ENCODE peak calls at places on chromosomes 5 and 9, in six cellular contexts. One of them, this sample, is unnamed.
A peak's percentile ranks its signal among the peaks of the same experiment; 100 is the strongest.

GRCh38 chr9:336039-336438 is 121.4 kb downstream of the DOCK8 start:
- DNase-seq in HepG2: peak; percentile 74
- DNase-seq in spleen: no peak
- DNase-seq in CD8-positive, alpha-beta T cell: no peak
- DNase-seq in upper lobe of left lung: no peak
- DNase-seq in IMR-90: no peak
- DNase-seq in this sample: no peak

GRCh38 chr5:116573617-116574431 is 799 bp downstream of the SEMA6A start:
- DNase-seq in IMR-90: no peak
- DNase-seq in spleen: peak; percentile 76
- DNase-seq in upper lobe of left lung: peak; percentile 84
- DNase-seq in CD8-positive, alpha-beta T cell: no peak
- DNase-seq in HepG2: no peak
- DNase-seq in this sample: no peak

GRCh38 chr5:55897905-55898304 is 46.7 kb downstream of the IL31RA start:
- DNase-seq in CD8-positive, alpha-beta T cell: no peak
- DNase-seq in upper lobe of left lung: peak; percentile 78
- DNase-seq in IMR-90: peak; percentile 62
- DNase-seq in HepG2: peak; percentile 13
- DNase-seq in spleen: no peak
- DNase-seq in this sample: no peak

GRCh38 chr5:23994581-23995370 is 487.4 kb downstream of the PRDM9 start:
- DNase-seq in spleen: no peak
- DNase-seq in upper lobe of left lung: no peak
- DNase-seq in CD8-positive, alpha-beta T cell: no peak
- DNase-seq in HepG2: peak; percentile 2
- DNase-seq in IMR-90: no peak
- DNase-seq in this sample: no peak

GRCh38 chr9:109640232-109641078 is 139.5 kb upstream of the PALM2AKAP2 start:
- DNase-seq in upper lobe of left lung: peak; percentile 87
- DNase-seq in IMR-90: peak; percentile 22
- DNase-seq in spleen: peak; percentile 68
- DNase-seq in CD8-positive, alpha-beta T cell: no peak
- DNase-seq in HepG2: no peak
- DNase-seq in this sample: no peak

GRCh38 chr9:5626727-5627634 is 1.9 kb upstream of the RIC1 start:
- DNase-seq in HepG2: no peak
- DNase-seq in IMR-90: peak; percentile 69
- DNase-seq in upper lobe of left lung: no peak
- DNase-seq in CD8-positive, alpha-beta T cell: no peak
- DNase-seq in spleen: no peak
- DNase-seq in this sample: peak; percentile 17

GRCh38 chr9:93086445-93087224 is 9.4 kb upstream of the CARD19 start:
- DNase-seq in CD8-positive, alpha-beta T cell: no peak
- DNase-seq in upper lobe of left lung: no peak
- DNase-seq in HepG2: no peak
- DNase-seq in IMR-90: no peak
- DNase-seq in spleen: peak; percentile 28
- DNase-seq in this sample: no peak

GRCh38 chr5:78908173-78908901 is 76.8 kb downstream of the ARSB start:
- DNase-seq in spleen: no peak
- DNase-seq in HepG2: no peak
- DNase-seq in upper lobe of left lung: no peak
- DNase-seq in CD8-positive, alpha-beta T cell: no peak
- DNase-seq in IMR-90: peak; percentile 91
- DNase-seq in this sample: no peak

GRCh38 chr5:109619024-109619460 is 70.7 kb upstream of the MAN2A1 start:
- DNase-seq in spleen: no peak
- DNase-seq in HepG2: no peak
- DNase-seq in upper lobe of left lung: no peak
- DNase-seq in IMR-90: no peak
- DNase-seq in CD8-positive, alpha-beta T cell: no peak
- DNase-seq in this sample: no peak

GRCh38 chr5:151231359-151231758 is 7.5 kb upstream of the CCDC69 start:
- DNase-seq in upper lobe of left lung: no peak
- DNase-seq in IMR-90: no peak
- DNase-seq in spleen: no peak
- DNase-seq in HepG2: no peak
- DNase-seq in CD8-positive, alpha-beta T cell: no peak
- DNase-seq in this sample: no peak

GRCh38 chr9:117796681-117797080 is 92.5 kb downstream of the TLR4 start:
- DNase-seq in CD8-positive, alpha-beta T cell: no peak
- DNase-seq in HepG2: no peak
- DNase-seq in IMR-90: no peak
- DNase-seq in upper lobe of left lung: no peak
- DNase-seq in spleen: no peak
- DNase-seq in this sample: no peak

GRCh38 chr5:96051401-96051830 is 89.8 kb upstream of the ELL2 start:
- DNase-seq in HepG2: no peak
- DNase-seq in IMR-90: no peak
- DNase-seq in spleen: no peak
- DNase-seq in CD8-positive, alpha-beta T cell: no peak
- DNase-seq in upper lobe of left lung: no peak
- DNase-seq in this sample: no peak

GRCh38 chr5:96049398-96050272 is 88.0 kb upstream of the ELL2 start:
- DNase-seq in upper lobe of left lung: no peak
- DNase-seq in CD8-positive, alpha-beta T cell: no peak
- DNase-seq in spleen: no peak
- DNase-seq in HepG2: no peak
- DNase-seq in IMR-90: peak; percentile 91
- DNase-seq in this sample: no peak

GRCh38 chr5:96052374-96052773 is 90.7 kb upstream of the ELL2 start:
- DNase-seq in spleen: no peak
- DNase-seq in IMR-90: no peak
- DNase-seq in upper lobe of left lung: no peak
- DNase-seq in HepG2: no peak
- DNase-seq in CD8-positive, alpha-beta T cell: no peak
- DNase-seq in this sample: no peak

GRCh38 chr5:96048763-96049162 is 87.1 kb upstream of the ELL2 start:
- DNase-seq in spleen: no peak
- DNase-seq in CD8-positive, alpha-beta T cell: no peak
- DNase-seq in HepG2: no peak
- DNase-seq in IMR-90: no peak
- DNase-seq in upper lobe of left lung: no peak
- DNase-seq in this sample: no peak

GRCh38 chr5:96050273-96050880 is 88.7 kb upstream of the ELL2 start:
- DNase-seq in CD8-positive, alpha-beta T cell: no peak
- DNase-seq in spleen: no peak
- DNase-seq in IMR-90: no peak
- DNase-seq in upper lobe of left lung: no peak
- DNase-seq in HepG2: no peak
- DNase-seq in this sample: no peak
- H3K27ac ChIP-seq in CD8-positive, alpha-beta T cell: no peak overlapping the region
- H3K27ac ChIP-seq in spleen: no peak overlapping the region
- H3K27ac ChIP-seq in IMR-90: peak overlapping the region; percentile 39
- H3K27ac ChIP-seq in upper lobe of left lung: no peak overlapping the region
- H3K27ac ChIP-seq in HepG2: no peak overlapping the region
- H3K27ac ChIP-seq in this sample: no peak overlapping the region

GRCh38 chr9:34634551-34634945 is 3.0 kb downstream of the SIGMAR1 start:
- DNase-seq in CD8-positive, alpha-beta T cell: no peak
- DNase-seq in spleen: no peak
- DNase-seq in HepG2: no peak
- DNase-seq in IMR-90: no peak
- DNase-seq in upper lobe of left lung: no peak
- DNase-seq in this sample: no peak

GRCh38 chr9:34635556-34635955 is 2.0 kb downstream of the SIGMAR1 start:
- DNase-seq in IMR-90: no peak
- DNase-seq in spleen: no peak
- DNase-seq in CD8-positive, alpha-beta T cell: no peak
- DNase-seq in upper lobe of left lung: no peak
- DNase-seq in HepG2: no peak
- DNase-seq in this sample: no peak

GRCh38 chr9:34636791-34637355 is 714 bp downstream of the SIGMAR1 start:
- DNase-seq in IMR-90: peak; percentile 22
- DNase-seq in HepG2: no peak
- DNase-seq in CD8-positive, alpha-beta T cell: no peak
- DNase-seq in spleen: no peak
- DNase-seq in upper lobe of left lung: no peak
- DNase-seq in this sample: no peak

GRCh38 chr9:34638138-34638445 is 505 bp upstream of the SIGMAR1 start:
- DNase-seq in spleen: no peak
- DNase-seq in CD8-positive, alpha-beta T cell: no peak
- DNase-seq in upper lobe of left lung: no peak
- DNase-seq in HepG2: no peak
- DNase-seq in IMR-90: no peak
- DNase-seq in this sample: no peak

GRCh38 chr9:34637356-34638137 is at the start of gene SIGMAR1:
- DNase-seq in IMR-90: peak; percentile 89
- DNase-seq in upper lobe of left lung: peak; percentile 98
- DNase-seq in HepG2: peak; percentile 74
- DNase-seq in spleen: peak; percentile 98
- DNase-seq in CD8-positive, alpha-beta T cell: peak; percentile 92
- DNase-seq in this sample: peak; percentile 92
- TF ChIP-seq CTCF in IMR-90: no peak
- TF ChIP-seq CTCF in upper lobe of left lung: peak; percentile 45
- TF ChIP-seq CTCF in HepG2: no peak
- TF ChIP-seq CTCF in spleen: no peak
- TF ChIP-seq CTCF in CD8-positive, alpha-beta T cell: no peak
- TF ChIP-seq CTCF in this sample: no peak

GRCh38 chr9:19116391-19116790 is 10.9 kb downstream of the PLIN2 start:
- DNase-seq in IMR-90: peak; percentile 64
- DNase-seq in upper lobe of left lung: no peak
- DNase-seq in spleen: no peak
- DNase-seq in CD8-positive, alpha-beta T cell: no peak
- DNase-seq in HepG2: no peak
- DNase-seq in this sample: no peak
- H3K27ac ChIP-seq in IMR-90: no peak overlapping the region
- H3K27ac ChIP-seq in upper lobe of left lung: no peak overlapping the region
- H3K27ac ChIP-seq in spleen: no peak overlapping the region
- H3K27ac ChIP-seq in CD8-positive, alpha-beta T cell: no peak overlapping the region
- H3K27ac ChIP-seq in HepG2: peak overlapping the region; percentile 14
- H3K27ac ChIP-seq in this sample: no peak overlapping the region

GRCh38 chr5:146049704-146050026 is 55.7 kb downstream of the PLAC8L1 start:
- DNase-seq in upper lobe of left lung: no peak
- DNase-seq in CD8-positive, alpha-beta T cell: no peak
- DNase-seq in IMR-90: no peak
- DNase-seq in HepG2: no peak
- DNase-seq in spleen: no peak
- DNase-seq in this sample: no peak
- TF ChIP-seq CTCF in upper lobe of left lung: peak; percentile 4
- TF ChIP-seq CTCF in CD8-positive, alpha-beta T cell: no peak
- TF ChIP-seq CTCF in IMR-90: no peak
- TF ChIP-seq CTCF in HepG2: no peak
- TF ChIP-seq CTCF in spleen: no peak
- TF ChIP-seq CTCF in this sample: no peak

GRCh38 chr9:126225611-126226609 is 100.7 kb upstream of the MVB12B start:
- DNase-seq in spleen: no peak
- DNase-seq in upper lobe of left lung: no peak
- DNase-seq in HepG2: no peak
- DNase-seq in IMR-90: no peak
- DNase-seq in CD8-positive, alpha-beta T cell: no peak
- DNase-seq in this sample: no peak

GRCh38 chr9:126228779-126229444 is 97.7 kb upstream of the MVB12B start:
- DNase-seq in HepG2: peak; percentile 49
- DNase-seq in upper lobe of left lung: no peak
- DNase-seq in IMR-90: peak; percentile 57
- DNase-seq in spleen: peak; percentile 91
- DNase-seq in CD8-positive, alpha-beta T cell: peak; percentile 59
- DNase-seq in this sample: peak; percentile 58

GRCh38 chr9:126226991-126227937 is 99.4 kb upstream of the MVB12B start:
- DNase-seq in upper lobe of left lung: no peak
- DNase-seq in CD8-positive, alpha-beta T cell: no peak
- DNase-seq in HepG2: no peak
- DNase-seq in IMR-90: no peak
- DNase-seq in spleen: no peak
- DNase-seq in this sample: no peak

GRCh38 chr9:126229501-126229900 is 97.1 kb upstream of the MVB12B start:
- DNase-seq in HepG2: no peak
- DNase-seq in spleen: no peak
- DNase-seq in upper lobe of left lung: no peak
- DNase-seq in IMR-90: no peak
- DNase-seq in CD8-positive, alpha-beta T cell: no peak
- DNase-seq in this sample: no peak

DNA sequence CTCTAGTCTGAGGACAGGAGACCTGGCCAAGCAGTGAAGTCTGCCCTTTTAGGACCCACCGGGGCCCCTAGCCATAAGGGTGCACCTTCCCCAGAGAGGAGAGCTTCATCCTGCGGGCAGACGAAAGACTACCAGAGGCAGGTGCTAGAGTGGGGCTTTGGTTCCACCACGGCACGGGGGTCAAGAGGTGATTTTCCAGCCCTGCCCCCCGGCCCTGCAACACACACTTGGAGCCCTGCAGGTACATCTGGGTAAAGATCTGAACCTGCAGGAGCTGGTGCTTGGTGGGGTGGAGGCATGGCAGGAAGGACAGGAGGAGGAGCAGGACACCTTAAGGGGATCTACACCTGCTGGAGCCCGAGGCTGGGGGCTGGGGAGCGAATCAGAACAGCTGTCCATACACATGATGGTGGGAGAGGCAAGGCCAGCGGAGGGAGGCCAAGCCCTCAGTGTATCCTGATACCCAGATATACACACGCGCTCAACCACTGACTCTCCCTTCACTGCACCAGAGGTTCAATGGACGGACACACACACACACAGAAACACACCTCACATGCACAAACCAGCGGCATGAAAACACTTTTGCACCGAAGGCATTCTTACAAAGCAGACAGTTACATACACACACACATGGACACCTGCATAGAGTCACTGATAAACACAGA is 98.4 kb upstream of the MVB12B start:
- DNase-seq in CD8-positive, alpha-beta T cell: no peak
- DNase-seq in IMR-90: no peak
- DNase-seq in spleen: no peak
- DNase-seq in upper lobe of left lung: no peak
- DNase-seq in HepG2: no peak
- DNase-seq in this sample: no peak
- H3K27ac ChIP-seq in CD8-positive, alpha-beta T cell: no peak overlapping the region
- H3K27ac ChIP-seq in IMR-90: no peak overlapping the region
- H3K27ac ChIP-seq in spleen: no peak overlapping the region
- H3K27ac ChIP-seq in upper lobe of left lung: no peak overlapping the region
- H3K27ac ChIP-seq in HepG2: no peak overlapping the region
- H3K27ac ChIP-seq in this sample: no peak overlapping the region

GRCh38 chr5:53482717-53483638 is 2.5 kb downstream of the FST start:
- DNase-seq in IMR-90: peak; percentile 53
- DNase-seq in CD8-positive, alpha-beta T cell: no peak
- DNase-seq in HepG2: peak; percentile 89
- DNase-seq in upper lobe of left lung: peak; percentile 64
- DNase-seq in spleen: peak; percentile 79
- DNase-seq in this sample: no peak
- TF ChIP-seq CTCF in IMR-90: peak; percentile 30
- TF ChIP-seq CTCF in CD8-positive, alpha-beta T cell: no peak
- TF ChIP-seq CTCF in HepG2: peak; percentile 64
- TF ChIP-seq CTCF in upper lobe of left lung: no peak
- TF ChIP-seq CTCF in spleen: no peak
- TF ChIP-seq CTCF in this sample: no peak

DNA sequence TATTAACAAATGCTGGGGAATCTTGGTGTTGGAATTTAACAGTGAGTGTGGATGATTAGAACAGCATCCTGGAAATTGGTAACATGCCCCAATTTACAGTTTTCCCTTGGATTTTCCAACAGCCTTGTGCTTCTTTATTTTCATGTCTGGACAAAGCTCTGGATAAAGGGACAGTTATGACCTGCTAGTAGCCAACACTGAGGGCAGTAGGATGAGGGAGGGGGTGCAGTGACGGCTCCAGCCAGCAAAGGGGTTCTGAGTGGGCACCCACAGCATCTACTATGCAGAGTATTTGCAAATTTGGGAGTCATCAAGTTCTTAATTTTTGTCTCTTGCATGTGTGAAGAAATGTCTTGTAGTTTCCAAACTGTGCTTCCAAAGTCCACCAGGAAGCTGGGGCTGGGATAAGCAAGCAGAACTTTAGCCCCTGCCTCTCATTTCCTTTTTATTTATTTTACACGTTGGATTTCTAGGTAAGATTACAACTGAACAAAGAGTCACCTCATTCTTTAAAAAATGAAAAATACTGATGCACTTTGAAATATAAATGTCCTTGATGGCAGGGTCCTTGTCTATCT is 63.0 kb upstream of the SELENOP start:
- DNase-seq in upper lobe of left lung: no peak
- DNase-seq in IMR-90: no peak
- DNase-seq in spleen: no peak
- DNase-seq in CD8-positive, alpha-beta T cell: no peak
- DNase-seq in HepG2: peak; percentile 94
- DNase-seq in this sample: no peak
- H3K27ac ChIP-seq in upper lobe of left lung: no peak overlapping the region
- H3K27ac ChIP-seq in IMR-90: no peak overlapping the region
- H3K27ac ChIP-seq in spleen: no peak overlapping the region
- H3K27ac ChIP-seq in CD8-positive, alpha-beta T cell: no peak overlapping the region
- H3K27ac ChIP-seq in HepG2: peak overlapping the region; percentile 99
- H3K27ac ChIP-seq in this sample: no peak overlapping the region